ENCODE peak calls at places on chromosomes 12 and 14, in five cellular contexts. T is Peyer's patch; E is MM.1S; A is CD4-positive, alpha-beta T cell; Z is transverse colon. C is an unnamed sample.

GRCh38 chr14:20524027-20524426 is 18.7 kb downstream of the RNASE10 start:
- DNase-seq in Z (no peak), E (no peak), T (no peak), A (no peak), C (no peak)

GRCh38 chr12:55707841-55708694 is at the start of gene ITGA7:
- DNase-seq in E (peak; percentile 47), T (peak; percentile 59), A (peak; percentile 51), Z (peak; percentile 75), C (peak; percentile 44)

GRCh38 chr12:29640589-29641345 is 143.0 kb downstream of the TMTC1 start:
- DNase-seq in T (no peak), Z (no peak), A (no peak), E (no peak), C (no peak)

GRCh38 chr12:77768558-77768957 is 62.1 kb upstream of the NAV3 start:
- DNase-seq in A (no peak), Z (no peak), T (no peak), E (no peak), C (no peak)

GRCh38 chr14:101506211-101506920 is 54.9 kb upstream of the DIO3 start:
- DNase-seq in Z (peak; percentile 4), E (no peak), T (no peak), A (no peak), C (no peak)

GRCh38 chr14:30528119-30528518 is 30.8 kb upstream of the G2E3 start:
- DNase-seq in A (no peak), E (no peak), T (no peak), Z (no peak), C (no peak)

GRCh38 chr12:121805800-121806555 is 2.2 kb downstream of the SETD1B start:
- DNase-seq in A (no peak), T (no peak), Z (no peak), E (no peak), C (no peak)

GRCh38 chr12:2680676-2681039 is 114.1 kb upstream of the FKBP4 start:
- DNase-seq in T (no peak), A (no peak), Z (no peak), E (no peak), C (no peak)

GRCh38 chr12:51269174-51270066 is 795 bp downstream of the SMAGP start:
- DNase-seq in T (peak; percentile 72), E (peak; percentile 25), Z (peak; percentile 84), A (peak; percentile 59), C (peak; percentile 72)

GRCh38 chr12:39375206-39375808 is 67.6 kb downstream of the KIF21A start:
- DNase-seq in Z (no peak), A (no peak), T (no peak), E (no peak), C (no peak)

GRCh38 chr14:99047436-99048110 is 224.4 kb downstream of the BCL11B start:
- DNase-seq in T (no peak), E (no peak), Z (no peak), A (no peak), C (no peak)

GRCh38 chr14:78950654-78951053 is 780.5 kb downstream of the NRXN3 start:
- DNase-seq in A (no peak), Z (no peak), E (no peak), T (no peak), C (no peak)

GRCh38 chr12:89702503-89702902 is 6.1 kb downstream of the ATP2B1 start:
- DNase-seq in A (no peak), Z (no peak), T (no peak), E (no peak), C (no peak)

GRCh38 chr12:114904254-114905003 is 220.5 kb upstream of the TBX3 start:
- DNase-seq in E (no peak), T (no peak), Z (no peak), A (no peak), C (no peak)

GRCh38 chr12:92596388-92596787 is 106.4 kb upstream of the PLEKHG7 start:
- DNase-seq in T (no peak), E (no peak), Z (no peak), A (no peak), C (no peak)

GRCh38 chr14:55604900-55605418 is 25.0 kb downstream of the KTN1 start:
- DNase-seq in Z (no peak), E (no peak), A (no peak), T (no peak), C (no peak)

GRCh38 chr12:77087427-77087826 is 22.1 kb upstream of the E2F7 start:
- DNase-seq in Z (no peak), E (no peak), T (no peak), A (no peak), C (no peak)

GRCh38 chr14:100737526-100737925 is 10.8 kb downstream of the DLK1 start:
- DNase-seq in E (no peak), T (no peak), A (no peak), Z (no peak), C (no peak)

GRCh38 chr14:88983755-88984154 is 159.3 kb downstream of the TTC8 start:
- DNase-seq in E (no peak), Z (no peak), T (no peak), A (no peak), C (no peak)

GRCh38 chr12:552466-552865 is 92.7 kb downstream of the B4GALNT3 start:
- DNase-seq in E (no peak), A (no peak), T (no peak), Z (no peak), C (no peak)

GRCh38 chr12:678747-679712 is 15.8 kb upstream of the NINJ2 start:
- DNase-seq in Z (no peak), E (no peak), A (no peak), T (no peak), C (no peak)

GRCh38 chr14:94111276-94112095 is 950 bp downstream of the IFI27 start:
- DNase-seq in A (no peak), Z (no peak), E (no peak), T (no peak), C (no peak)
- H3K9me3 ChIP-seq in A (no peaks in the 10 kb centered on the region), Z (no peaks in the 10 kb centered on the region), E (no peaks in the 10 kb centered on the region), T (no peaks in the 10 kb centered on the region), C (no peaks in the 10 kb centered on the region)

DNA sequence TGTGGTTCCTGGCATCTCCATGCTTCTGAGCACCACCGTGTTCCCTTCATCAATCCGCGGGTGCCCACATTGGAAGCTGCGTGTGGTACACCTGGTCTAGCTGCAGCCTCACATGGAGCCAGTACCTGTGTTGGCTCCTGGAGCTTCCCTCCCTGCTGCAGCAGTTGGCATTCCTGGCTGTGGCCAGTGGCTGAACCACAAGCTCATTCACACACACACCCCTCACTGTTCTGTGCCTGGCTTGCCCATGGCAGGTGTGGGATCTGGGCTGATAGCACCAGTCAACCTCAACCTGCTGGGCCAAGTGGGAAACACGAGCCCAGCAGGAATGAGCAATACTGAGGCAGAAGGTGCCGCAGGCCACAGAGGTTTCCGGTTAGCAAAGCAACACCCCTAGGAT is 256.2 kb upstream of the LRFN5 start:
- DNase-seq in Z (no peak), E (no peak), A (no peak), T (no peak), C (no peak)
- H3K9me3 ChIP-seq in Z (no peaks in the 10 kb centered on the region), E (no peaks in the 10 kb centered on the region), A (no peaks in the 10 kb centered on the region), T (no peaks in the 10 kb centered on the region), C (no peaks in the 10 kb centered on the region)

GRCh38 chr12:6618483-6618882 is 11.3 kb upstream of the CHD4 start:
- DNase-seq in Z (no peak), T (no peak), A (no peak), E (no peak), C (no peak)

GRCh38 chr12:6613015-6613775 is 6.0 kb upstream of the CHD4 start:
- DNase-seq in T (peak; percentile 68), E (peak; percentile 66), Z (peak; percentile 86), A (no peak), C (peak; percentile 70)

GRCh38 chr12:6613776-6614512 is 6.8 kb upstream of the CHD4 start:
- DNase-seq in T (peak; percentile 80), E (peak; percentile 54), A (no peak), Z (peak; percentile 90), C (peak; percentile 86)

GRCh38 chr12:6614513-6615177 is 7.5 kb upstream of the CHD4 start:
- DNase-seq in Z (no peak), A (no peak), E (no peak), T (no peak), C (no peak)

DNA sequence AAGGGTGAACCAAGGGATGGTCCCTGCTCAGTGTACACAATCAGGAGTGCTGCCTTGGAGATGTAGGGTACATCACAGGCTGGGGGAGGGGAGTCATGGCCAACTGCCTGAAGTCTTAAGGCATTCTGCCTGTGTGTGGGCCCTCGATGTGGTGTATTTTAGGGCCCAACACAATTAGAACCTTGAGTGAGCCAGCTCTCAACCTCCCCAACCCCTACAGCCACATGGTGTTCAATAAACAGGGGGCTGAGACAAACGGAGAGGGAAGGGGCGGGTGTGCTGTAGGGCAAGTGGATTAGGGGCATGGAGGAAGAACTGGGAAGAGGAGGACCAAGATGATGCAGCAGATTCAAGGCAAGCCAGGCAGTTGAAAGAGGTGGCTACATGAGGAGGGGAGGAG is 8.6 kb upstream of the CHD4 start:
- DNase-seq in Z (no peak), E (no peak), T (no peak), A (no peak), C (no peak)
- H3K9me3 ChIP-seq in Z (no peaks in the 10 kb centered on the region), E (no peaks in the 10 kb centered on the region), T (no peaks in the 10 kb centered on the region), A (no peaks in the 10 kb centered on the region), C (no peaks in the 10 kb centered on the region)

DNA sequence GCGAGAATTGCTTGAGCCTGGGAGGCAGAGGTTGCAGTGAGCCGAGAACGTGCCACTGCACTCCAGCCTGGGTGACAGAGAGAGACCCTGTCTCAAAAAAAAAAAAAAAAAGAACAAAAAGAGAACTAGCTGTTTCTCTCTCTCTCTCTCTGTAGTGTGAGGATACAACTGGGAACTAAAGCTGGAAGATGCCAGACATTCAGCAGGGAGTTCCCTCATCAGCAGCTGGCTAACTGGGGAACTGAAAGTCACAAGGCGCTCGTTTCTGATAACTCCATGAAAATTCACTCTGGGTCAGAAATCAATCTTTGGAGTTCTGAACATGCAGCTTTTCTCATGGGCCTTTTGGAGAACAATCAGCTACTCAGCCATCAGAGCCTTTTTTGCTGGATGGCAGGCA is 43.5 kb upstream of the MAP1LC3B2 start:
- DNase-seq in T (no peak), E (no peak), Z (no peak), A (no peak), C (no peak)
- H3K9me3 ChIP-seq in T (no peaks in the 10 kb centered on the region), E (no peaks in the 10 kb centered on the region), Z (no peaks in the 10 kb centered on the region), A (no peaks in the 10 kb centered on the region), C (no peaks in the 10 kb centered on the region)

C was measured in lung.